ENCODE peak calls at places on chromosome 4, in eight cellular contexts. O, G, V, B, L, J, U and C are unnamed samples.

GRCh38 chr4:123109129-123109528 is 186.7 kb upstream of the NUDT6 start:
- DNase-seq in V (no peak), G (no peak), J (no peak), O (no peak), U (no peak), L (no peak), B (no peak), C (no peak)

GRCh38 chr4:165505991-165506779 is 127.4 kb downstream of the CPE start:
- DNase-seq in J (peak), L (no peak), G (no peak), O (no peak), B (no peak), V (peak), U (no peak), C (no peak)

GRCh38 chr4:52198356-52198755 is 147.3 kb downstream of the SPATA18 start:
- DNase-seq in J (no peak), G (no peak), U (no peak), B (no peak), V (peak), O (no peak), L (no peak), C (no peak)

GRCh38 chr4:122731676-122732075 is 828 bp upstream of the BBS12 start:
- DNase-seq in G (no peak), V (no peak), B (no peak), L (no peak), O (no peak), J (no peak), U (no peak), C (no peak)

GRCh38 chr4:173051697-173052096 is 116.9 kb upstream of the GALNT7 start:
- DNase-seq in L (peak), U (no peak), B (no peak), J (peak), O (no peak), G (no peak), V (no peak), C (no peak)

GRCh38 chr4:661856-662761 is 12.0 kb downstream of the ATP5ME start:
- DNase-seq in G (no peak), V (no peak), O (peak), B (peak), J (no peak), L (no peak), U (no peak), C (no peak)

GRCh38 chr4:141636771-141637460 is 533 bp downstream of the IL15 start:
- DNase-seq in U (peak), J (no peak), G (no peak), B (peak), O (peak), L (no peak), V (peak), C (no peak)

GRCh38 chr4:48640225-48640624 is 139.9 kb downstream of the FRYL start:
- DNase-seq in G (no peak), U (no peak), J (no peak), B (no peak), O (no peak), L (no peak), V (no peak), C (no peak)

GRCh38 chr4:139665079-139665689 is 435 bp upstream of the MGST2 start:
- DNase-seq in B (no peak), U (no peak), G (no peak), V (no peak), O (no peak), J (no peak), L (no peak), C (no peak)

DNA sequence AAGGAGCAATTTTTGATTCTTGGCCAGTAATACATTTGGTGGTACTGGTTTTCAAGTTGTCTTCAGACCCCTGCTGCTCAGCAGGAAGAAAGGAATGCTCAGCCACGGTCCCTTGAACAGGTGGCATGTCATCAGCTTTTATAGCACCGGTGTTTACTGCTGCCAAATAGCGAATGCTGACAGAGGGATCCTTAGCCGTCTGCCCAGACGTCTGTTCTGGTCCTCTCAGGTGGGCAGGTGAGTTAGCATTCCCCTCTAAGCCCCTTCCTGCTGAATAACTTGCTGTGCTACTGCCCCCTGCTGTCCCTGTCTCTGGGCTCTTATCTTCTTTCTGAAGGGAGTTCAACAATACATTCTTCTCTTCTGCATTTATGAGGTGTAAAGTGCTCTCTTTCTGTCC is 28.4 kb downstream of the BOD1L1 start:
- DNase-seq in U (no peak), G (no peak), O (no peak), J (no peak), L (no peak), V (no peak), B (no peak), C (no peak)
- TF ChIP-seq CTCF in U (no peak), G (peak), O (no peak), J (peak), L (peak), V (peak), B (no peak), C (no peak)

GRCh38 chr4:25792843-25793242 is 69.9 kb downstream of the SEL1L3 start:
- DNase-seq in U (no peak), B (no peak), V (no peak), J (no peak), L (no peak), G (no peak), O (no peak), C (no peak)
- H3K4me3 ChIP-seq in U (no peak), B (no peak), V (no peak), J (no peak), L (no peak), G (no peak), O (no peak), C (no peak)

GRCh38 chr4:127604949-127605709 is 27.6 kb upstream of the INTU start:
- DNase-seq in V (peak), L (no peak), U (no peak), B (no peak), J (no peak), O (no peak), G (no peak), C (no peak)
- TF ChIP-seq CTCF in V (peak), L (peak), U (peak), B (peak), J (peak), O (peak), G (peak), C (peak)

DNA sequence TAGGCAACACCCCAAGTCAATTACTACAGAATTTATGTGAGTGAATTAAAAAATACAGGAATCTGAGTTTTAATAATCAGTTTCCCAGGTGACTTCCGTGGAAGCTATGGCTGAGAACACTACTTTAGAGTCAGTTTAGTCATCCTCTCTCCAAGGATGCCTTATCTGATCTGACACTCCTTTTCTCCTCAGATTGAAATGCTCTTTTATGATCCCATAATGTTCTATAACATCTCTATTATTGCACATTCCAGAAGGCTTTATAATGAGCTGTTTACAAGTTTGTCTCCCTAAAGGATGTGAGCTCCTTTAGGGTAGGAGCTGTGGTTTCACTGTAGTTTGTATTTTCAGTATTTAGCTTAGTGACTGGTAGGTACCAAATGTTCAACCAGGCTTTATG is 90.0 kb downstream of the GPRIN3 start:
- DNase-seq in J (no peak), O (no peak), L (no peak), G (no peak), B (no peak), U (no peak), V (no peak), C (no peak)
- H3K4me3 ChIP-seq in J (no peak), O (no peak), L (no peak), G (no peak), B (no peak), U (no peak), V (no peak), C (no peak)

GRCh38 chr4:4899202-4899925 is 39.9 kb downstream of the MSX1 start:
- DNase-seq in V (no peak), U (no peak), O (no peak), L (no peak), B (no peak), G (no peak), J (no peak), C (no peak)

GRCh38 chr4:4901877-4902276 is 42.4 kb downstream of the MSX1 start:
- DNase-seq in V (no peak), U (no peak), O (no peak), G (no peak), L (no peak), J (no peak), B (no peak), C (no peak)
- TF ChIP-seq CTCF in V (peak), U (no peak), O (no peak), G (peak), L (no peak), J (no peak), B (no peak), C (no peak)

DNA sequence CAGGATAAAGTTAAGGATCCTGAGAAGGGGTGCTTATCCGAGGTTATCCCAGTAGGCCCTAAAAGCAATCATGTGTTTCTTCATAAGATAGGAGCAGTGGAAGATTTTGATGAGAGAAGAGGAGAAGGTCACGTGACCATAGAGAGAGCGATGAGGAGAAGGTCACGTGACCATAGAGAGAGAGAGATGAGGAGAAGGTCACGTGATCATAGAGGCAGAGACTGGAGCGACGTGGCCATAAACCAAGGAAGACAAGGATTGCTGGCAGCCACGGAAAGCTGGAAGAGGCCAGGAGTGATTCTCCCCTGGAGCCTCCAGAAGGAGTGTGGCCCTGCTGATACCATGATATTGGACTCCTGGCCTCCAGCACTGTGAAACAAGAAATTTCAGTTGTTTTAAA is 38.4 kb upstream of the ZNF518B start:
- DNase-seq in L (no peak), J (no peak), B (no peak), G (no peak), O (no peak), V (no peak), U (no peak), C (no peak)
- H3K4me3 ChIP-seq in L (no peak), J (no peak), B (no peak), G (no peak), O (no peak), V (no peak), U (no peak), C (no peak)

GRCh38 chr4:93368968-93369367 is 459.6 kb upstream of the ATOH1 start:
- DNase-seq in G (no peak), O (no peak), J (no peak), V (no peak), L (no peak), U (no peak), B (no peak), C (no peak)
- TF ChIP-seq CTCF in G (no peak), O (no peak), J (no peak), V (no peak), L (no peak), U (no peak), B (no peak), C (no peak)